ENCODE peak calls at places on chromosomes 3 and 15, in eight cellular contexts. D is lower leg skin; U is GM13976; H is LoVo; F is NK-92 treated with Interleukin-12 subunit alpha and Interleukin-12 subunit beta, amount 100 ng/mL, for 24 hours; W is NCI-H524; R is NCI-H345; M is DMS79 treated with DMSO at 0.1 percent for 48 hours. Q is an unnamed sample.

GRCh38 chr15:68234060-68234459 is 4.5 kb upstream of the CLN6 start:
- DNase-seq in H (no peak), R (no peak), D (peak; percentile 3), W (no peak), U (no peak), M (no peak), F (no peak), Q (no peak)

GRCh38 chr15:97520689-97521088 is 439.8 kb upstream of the ARRDC4 start:
- DNase-seq in D (no peak), F (no peak), R (no peak), W (peak; percentile 37), M (no peak), U (no peak), H (no peak), Q (no peak)

GRCh38 chr3:72461787-72462186 is 386.5 kb downstream of the SHQ1 start:
- DNase-seq in R (no peak), U (no peak), M (no peak), D (no peak), H (no peak), F (no peak), W (no peak), Q (no peak)

GRCh38 chr15:31039961-31040360 is 48.5 kb upstream of the MTMR10 start:
- DNase-seq in U (no peak), F (no peak), M (no peak), D (no peak), H (no peak), R (no peak), W (no peak), Q (no peak)

GRCh38 chr15:39461536-39462140 is 119.2 kb upstream of the THBS1 start:
- DNase-seq in U (no peak), M (no peak), D (no peak), R (no peak), F (no peak), H (no peak), W (no peak), Q (no peak)

GRCh38 chr3:178546079-178546478 is 9.8 kb downstream of the KCNMB2 start:
- DNase-seq in H (no peak), F (no peak), M (no peak), D (no peak), U (peak; percentile 23), W (no peak), R (no peak), Q (no peak)

GRCh38 chr3:191239439-191240035 is 40.5 kb downstream of the OSTN start:
- DNase-seq in H (no peak), D (no peak), R (no peak), W (no peak), F (no peak), U (no peak), M (no peak), Q (no peak)

GRCh38 chr15:85838655-85839054 is 43.9 kb upstream of the KLHL25 start:
- DNase-seq in F (no peak), D (no peak), U (no peak), W (no peak), R (no peak), M (no peak), H (no peak), Q (no peak)

GRCh38 chr3:86921981-86922680 is 68.8 kb downstream of the VGLL3 start:
- DNase-seq in U (no peak), W (no peak), R (no peak), D (no peak), M (no peak), F (no peak), H (no peak), Q (no peak)

GRCh38 chr3:155618575-155618974 is 126.3 kb downstream of the PLCH1 start:
- DNase-seq in F (no peak), R (no peak), H (no peak), D (no peak), U (no peak), W (no peak), M (no peak), Q (no peak)

GRCh38 chr3:97914390-97914789 is 57.8 kb downstream of the RIOX2 start:
- DNase-seq in W (no peak), D (no peak), R (no peak), U (no peak), M (no peak), F (no peak), H (peak; percentile 62), Q (no peak)

GRCh38 chr3:8865697-8866096 is 96.3 kb upstream of the OXTR start:
- DNase-seq in H (no peak), D (no peak), R (no peak), F (no peak), M (no peak), U (no peak), W (no peak), Q (no peak)

GRCh38 chr3:131349946-131350347 is 31.6 kb upstream of the NUDT16 start:
- DNase-seq in H (no peak), M (no peak), U (no peak), F (no peak), W (no peak), R (no peak), D (no peak), Q (no peak)

GRCh38 chr3:84547207-84547606 is 411.6 kb upstream of the CADM2 start:
- DNase-seq in U (no peak), R (no peak), F (no peak), H (no peak), W (no peak), M (no peak), D (no peak), Q (no peak)

GRCh38 chr3:144114767-144115166 is 143.1 kb downstream of the DIPK2A start:
- DNase-seq in M (no peak), H (no peak), D (no peak), F (no peak), W (peak; percentile 28), U (no peak), R (no peak), Q (no peak)

GRCh38 chr3:17384567-17385296 is 357.7 kb downstream of the TBC1D5 start:
- DNase-seq in F (no peak), M (no peak), W (no peak), H (no peak), U (no peak), R (no peak), D (no peak), Q (no peak)

GRCh38 chr15:55277116-55277564 is 12.5 kb downstream of the RAB27A start:
- DNase-seq in D (no peak), H (no peak), F (peak; percentile 77), R (no peak), W (no peak), M (no peak), U (peak; percentile 76), Q (no peak)

GRCh38 chr15:59278120-59278519 is 71.5 kb downstream of the LDHAL6B start:
- DNase-seq in W (no peak), M (no peak), D (no peak), U (no peak), R (no peak), H (no peak), F (no peak), Q (no peak)

GRCh38 chr3:16548721-16549120 is 35.2 kb upstream of the RFTN1 start:
- DNase-seq in W (no peak), M (no peak), R (no peak), H (no peak), F (no peak), D (no peak), U (no peak), Q (no peak)

GRCh38 chr3:36932979-36933378 is 11.9 kb downstream of the TRANK1 start:
- DNase-seq in R (no peak), M (no peak), W (no peak), F (no peak), D (no peak), H (peak; percentile 9), U (no peak), Q (no peak)

GRCh38 chr15:45276851-45277250 is 24.8 kb downstream of the SLC28A2 start:
- DNase-seq in R (peak; percentile 28), F (no peak), D (no peak), W (peak; percentile 58), U (peak; percentile 51), H (peak; percentile 57), M (no peak), Q (no peak)

GRCh38 chr3:129749692-129750091 is 143.2 kb upstream of the PLXND1 start:
- DNase-seq in U (peak; percentile 31), H (no peak), F (no peak), M (no peak), D (no peak), W (no peak), R (no peak), Q (no peak)

GRCh38 chr15:89740137-89740536 is 10.9 kb downstream of the MESP1 start:
- DNase-seq in U (peak; percentile 80), M (peak; percentile 68), H (peak; percentile 86), W (peak; percentile 91), D (peak; percentile 56), R (peak; percentile 68), F (peak; percentile 50), Q (peak; percentile 39)

GRCh38 chr3:157247391-157247790 is 87.4 kb upstream of the CCNL1 start:
- DNase-seq in F (no peak), U (no peak), M (no peak), R (no peak), W (no peak), D (no peak), H (no peak), Q (no peak)

GRCh38 chr3:10565814-10566213 is 60.4 kb upstream of the ATP2B2 start:
- DNase-seq in M (no peak), W (no peak), U (no peak), F (no peak), D (no peak), R (no peak), H (no peak), Q (no peak)

GRCh38 chr15:94743668-94744067 is 512.3 kb downstream of the MCTP2 start:
- DNase-seq in D (no peak), H (no peak), W (no peak), U (no peak), R (no peak), M (no peak), F (no peak), Q (no peak)

GRCh38 chr3:99720985-99721632 is 82.7 kb downstream of the COL8A1 start:
- DNase-seq in R (peak; percentile 16), W (no peak), F (no peak), D (no peak), U (no peak), M (peak; percentile 56), H (no peak), Q (no peak)

GRCh38 chr3:25438791-25439555 is 10.9 kb downstream of the RARB start:
- DNase-seq in U (no peak), W (no peak), R (no peak), H (no peak), D (no peak), M (no peak), F (no peak), Q (no peak)

GRCh38 chr3:142165194-142165593 is 15.8 kb upstream of the TFDP2 start:
- DNase-seq in W (no peak), R (no peak), H (no peak), U (no peak), F (no peak), M (no peak), D (no peak), Q (no peak)

GRCh38 chr3:156705761-156706631 is 31.6 kb downstream of the TIPARP start:
- DNase-seq in W (no peak), R (no peak), H (no peak), U (peak; percentile 28), F (no peak), D (no peak), M (no peak), Q (no peak)

GRCh38 chr3:177228601-177229190 is 31.4 kb upstream of the TBL1XR1 start:
- DNase-seq in F (no peak), U (no peak), W (no peak), D (no peak), M (no peak), R (no peak), H (no peak), Q (no peak)

GRCh38 chr3:154552338-154552737 is 122.3 kb upstream of the GPR149 start:
- DNase-seq in H (no peak), M (no peak), W (peak; percentile 61), F (no peak), R (no peak), U (no peak), D (no peak), Q (no peak)

GRCh38 chr15:97504031-97504430 is 456.5 kb upstream of the ARRDC4 start:
- DNase-seq in H (peak; percentile 81), F (no peak), M (no peak), D (no peak), W (no peak), U (no peak), R (no peak), Q (no peak)

GRCh38 chr3:40417845-40418543 is 31.0 kb downstream of the ENTPD3 start:
- DNase-seq in R (no peak), M (no peak), W (no peak), U (no peak), H (peak; percentile 18), D (no peak), F (no peak), Q (no peak)